ENCODE peak calls at places on chromosomes 4 and X, in eight cellular contexts. M is K562, A is GM23338, Q is HL-60, S is spleen, H is HCT116, V is H1, E is transverse colon. F is an unnamed sample.
A peak's percentile ranks its signal among the peaks of the same experiment; 100 is the strongest.

GRCh38 chr4:153014460-153014859 is 78.3 kb downstream of the FHDC1 start:
- DNase-seq in S (no peak), H (no peak), E (no peak), M (no peak), V (no peak), Q (no peak), A (no peak), F (no peak)

GRCh38 chr4:83054928-83055327 is 19.9 kb downstream of the COPS4 start:
- DNase-seq in Q (no peak), H (peak; percentile 10), A (no peak), V (no peak), E (no peak), M (no peak), S (no peak), F (no peak)

GRCh38 chrX:21711126-21711847 is 46.6 kb downstream of the SMPX start:
- DNase-seq in V (no peak), A (no peak), E (no peak), M (no peak), H (no peak), Q (no peak), S (no peak), F (no peak)

GRCh38 chr4:27861381-27861787 is 1000.7 kb downstream of the STIM2 start:
- DNase-seq in H (peak; percentile 57), Q (no peak), E (no peak), S (no peak), A (peak; percentile 89), M (no peak), V (peak; percentile 52), F (no peak)

GRCh38 chr4:139144161-139144859 is 32.7 kb downstream of the ELF2 start:
- DNase-seq in A (peak; percentile 82), V (no peak), E (peak; percentile 36), Q (peak; percentile 34), M (no peak), H (no peak), S (peak; percentile 82), F (peak; percentile 33)

GRCh38 chrX:23403849-23404248 is 69.2 kb downstream of the PTCHD1 start:
- DNase-seq in V (no peak), H (peak; percentile 6), S (no peak), E (no peak), M (no peak), Q (no peak), A (peak; percentile 37), F (no peak)

GRCh38 chr4:41124916-41125548 is 89.3 kb downstream of the APBB2 start:
- DNase-seq in S (no peak), E (no peak), A (peak; percentile 77), M (no peak), Q (no peak), V (no peak), H (peak; percentile 80), F (no peak)

GRCh38 chrX:102155806-102156179 is at the start of gene BEX5:
- DNase-seq in A (peak; percentile 84), M (peak; percentile 24), Q (no peak), H (no peak), E (peak; percentile 68), V (no peak), S (peak; percentile 83), F (peak; percentile 63)

GRCh38 chrX:44596277-44596676 is 53.6 kb upstream of the FUNDC1 start:
- DNase-seq in H (no peak), A (no peak), S (no peak), M (no peak), E (no peak), V (no peak), Q (no peak), F (no peak)

GRCh38 chr4:112649055-112649408 is 12.1 kb downstream of the LARP7 start:
- DNase-seq in V (no peak), M (no peak), A (no peak), E (no peak), Q (no peak), H (no peak), S (no peak), F (no peak)

GRCh38 chr4:101205878-101206277 is 141.4 kb downstream of the PPP3CA start:
- DNase-seq in S (no peak), Q (peak; percentile 8), H (no peak), A (peak; percentile 28), V (no peak), E (no peak), M (no peak), F (no peak)

GRCh38 chr4:104491396-104491821 is 3.3 kb downstream of the CXXC4 start:
- DNase-seq in A (peak; percentile 64), S (peak; percentile 79), E (peak; percentile 47), Q (no peak), H (no peak), V (peak; percentile 68), M (peak; percentile 49), F (peak; percentile 52)

GRCh38 chr4:7710576-7711329 is 228.9 kb downstream of the AFAP1 start:
- DNase-seq in V (no peak), H (no peak), Q (no peak), S (no peak), A (no peak), M (no peak), E (no peak), F (no peak)

GRCh38 chr4:7711330-7711963 is 228.2 kb downstream of the AFAP1 start:
- DNase-seq in S (no peak), A (no peak), M (no peak), E (no peak), Q (no peak), V (no peak), H (no peak), F (no peak)

GRCh38 chr4:7710126-7710525 is 229.5 kb downstream of the AFAP1 start:
- DNase-seq in M (no peak), S (no peak), Q (no peak), H (no peak), A (no peak), V (no peak), E (no peak), F (no peak)

GRCh38 chr4:7713757-7714156 is 225.9 kb downstream of the AFAP1 start:
- DNase-seq in S (no peak), A (no peak), H (no peak), V (no peak), M (no peak), Q (no peak), E (no peak), F (no peak)

GRCh38 chr4:7712021-7712420 is 227.6 kb downstream of the AFAP1 start:
- DNase-seq in M (no peak), V (no peak), S (no peak), E (no peak), A (no peak), Q (no peak), H (no peak), F (no peak)
- H3K27ac ChIP-seq in M (no peak overlapping the region), V (no peak overlapping the region), S (no peak overlapping the region), E (no peak overlapping the region), A (no peak overlapping the region), Q (no peak overlapping the region), H (no peak overlapping the region), F (no peak overlapping the region)

DNA sequence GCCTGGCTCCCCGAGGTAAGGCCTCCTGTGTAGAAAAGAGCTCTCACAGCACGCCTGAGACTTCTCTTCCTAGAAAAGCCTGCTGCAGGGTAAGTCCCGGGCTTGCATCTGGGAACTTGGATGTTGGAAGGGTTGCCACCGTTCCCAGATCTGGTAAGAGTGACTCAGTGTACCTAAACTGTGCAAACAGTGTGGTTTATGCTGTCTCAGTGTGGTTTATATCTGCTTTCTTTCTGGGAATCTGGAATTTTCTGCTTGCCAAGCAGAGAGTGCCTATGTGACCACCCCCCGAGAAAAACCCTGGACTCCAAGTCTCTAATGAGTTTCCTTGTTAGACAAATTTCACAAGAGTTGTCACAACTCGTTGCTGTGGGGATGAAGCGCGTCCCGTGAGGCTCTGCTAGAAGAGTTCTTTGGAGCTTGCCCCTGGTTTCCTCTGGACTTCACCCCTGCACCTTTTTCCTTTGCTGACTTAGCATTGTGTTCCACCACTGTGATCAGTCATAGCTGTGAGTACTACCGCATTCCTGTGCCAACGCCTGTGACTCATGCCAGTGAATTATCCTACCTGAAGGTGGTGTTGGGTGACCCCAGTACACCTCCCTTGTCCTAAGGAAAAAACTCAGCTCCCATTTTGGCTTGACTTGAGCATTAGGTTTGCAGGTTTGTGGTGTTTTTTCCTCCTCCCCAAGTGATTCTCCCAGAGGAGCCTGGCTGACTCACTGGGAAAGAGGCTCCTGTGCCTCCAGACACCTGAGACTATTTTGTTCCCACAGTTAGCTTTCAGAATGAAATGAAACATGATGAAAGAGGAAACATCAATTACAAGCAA is 14.5 kb downstream of the SLC2A9 start:
- DNase-seq in S (no peak), Q (no peak), M (no peak), E (peak; percentile 82), V (no peak), H (peak; percentile 77), A (no peak), F (peak; percentile 61)
- TF ChIP-seq POLR2AphosphoS5 in S (no peak), Q (no peak), M (no peak), E (peak; percentile 59), V (no peak), H (peak; percentile 27), A (no peak), F (no peak)

DNA sequence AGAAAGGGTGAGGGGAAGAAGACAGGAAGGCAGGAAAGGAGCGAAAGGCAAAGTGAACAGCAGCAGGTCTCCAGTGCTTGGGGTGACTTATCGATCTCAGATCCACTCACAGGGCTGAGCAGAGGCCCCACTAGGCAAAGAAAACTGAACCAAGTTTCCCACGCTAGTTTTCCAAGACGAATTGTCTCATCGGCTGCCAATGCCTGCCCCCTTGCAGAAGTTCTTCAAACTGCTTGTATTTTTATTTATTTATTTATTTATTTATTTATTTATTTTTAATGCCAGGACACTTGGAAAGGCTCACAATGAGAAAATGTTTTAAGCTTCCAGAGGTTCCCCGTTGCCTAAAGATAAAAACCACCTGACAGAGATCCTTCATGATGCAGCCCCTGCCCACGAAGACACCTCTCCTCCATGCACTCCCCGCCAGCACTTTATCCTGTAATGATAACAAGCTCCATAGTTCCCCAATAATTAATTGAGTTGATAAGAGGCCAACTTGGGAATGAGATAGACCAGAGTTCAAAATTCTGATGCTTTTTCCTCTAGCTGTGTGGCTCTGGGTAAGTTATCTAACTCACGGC is 43.2 kb downstream of the QDPR start:
- DNase-seq in V (no peak), Q (no peak), M (peak; percentile 52), E (no peak), A (peak; percentile 67), S (no peak), H (peak; percentile 12), F (no peak)
- TF ChIP-seq CTCF in V (peak; percentile 23), Q (peak; percentile 0), M (peak; percentile 61), E (peak; percentile 39), A (peak; percentile 57), S (peak; percentile 18), H (peak; percentile 25), F (no peak)

GRCh38 chr4:77226939-77227705 is 70.1 kb downstream of the CCNG2 start:
- DNase-seq in A (no peak), V (no peak), M (no peak), H (peak; percentile 6), E (no peak), Q (no peak), S (no peak), F (no peak)

GRCh38 chr4:77235289-77235854 is 78.4 kb downstream of the CCNG2 start:
- DNase-seq in E (no peak), M (no peak), S (no peak), V (no peak), A (no peak), H (no peak), Q (no peak), F (no peak)

GRCh38 chr4:77236806-77237205 is 79.8 kb downstream of the CCNG2 start:
- DNase-seq in M (no peak), V (no peak), A (no peak), E (no peak), Q (no peak), H (no peak), S (no peak), F (no peak)

GRCh38 chr4:77229433-77229832 is 72.4 kb downstream of the CCNG2 start:
- DNase-seq in V (no peak), S (no peak), M (no peak), E (no peak), A (no peak), Q (no peak), H (no peak), F (no peak)

GRCh38 chr4:77232653-77233052 is 75.6 kb downstream of the CCNG2 start:
- DNase-seq in V (no peak), S (no peak), E (no peak), A (no peak), M (no peak), Q (no peak), H (no peak), F (no peak)
- H3K27ac ChIP-seq in V (no peak overlapping the region), S (no peak overlapping the region), E (no peak overlapping the region), A (no peak overlapping the region), M (no peak overlapping the region), Q (no peak overlapping the region), H (no peak overlapping the region), F (no peak overlapping the region)

F was measured in breast epithelium.